ENCODE peak calls at places on chromosomes 11 and 22, in eight cellular contexts. O is nucleus accumbens; J is NCI-H1417; H is T-cell; L is AG10803; M is stimulated activated CD4-positive, alpha-beta T cell treated with anti-CD3 and anti-CD28 coated beads, TNF-alpha, amount 100 ng/mL, for 24 hours; B is dermis microvascular lymphatic vessel endothelial cell; G is NCI-H510A treated with DMSO at 0.1 percent for 48 hours. U is an unnamed sample.
A peak's percentile ranks its signal among the peaks of the same experiment; 100 is the strongest.

GRCh38 chr11:420911-421321 is 6.1 kb upstream of the SIGIRR start:
- DNase-seq in L (no peak), J (no peak), M (no peak), G (no peak), B (no peak), H (no peak), O (no peak), U (no peak)

GRCh38 chr11:69220581-69221051 is 64.9 kb downstream of the SMIM38 start:
- DNase-seq in B (no peak), O (no peak), J (no peak), M (no peak), G (no peak), H (no peak), L (peak; percentile 68), U (peak; percentile 66)

GRCh38 chr22:19574247-19574646 is 50.0 kb upstream of the CLDN5 start:
- DNase-seq in J (no peak), M (no peak), L (no peak), G (no peak), H (no peak), O (no peak), B (no peak), U (no peak)

GRCh38 chr11:77019976-77020591 is 14.1 kb upstream of the B3GNT6 start:
- DNase-seq in J (no peak), G (no peak), B (peak; percentile 72), O (no peak), M (no peak), H (no peak), L (no peak), U (no peak)

GRCh38 chr11:67612751-67613150 is 6.0 kb downstream of the NDUFV1 start:
- DNase-seq in G (no peak), M (no peak), H (no peak), J (no peak), O (no peak), B (no peak), L (no peak), U (peak; percentile 80)

GRCh38 chr22:28547132-28547842 is 132.4 kb downstream of the TTC28 start:
- DNase-seq in J (no peak), L (peak; percentile 92), B (no peak), M (no peak), H (no peak), G (no peak), O (no peak), U (no peak)

GRCh38 chr11:134407321-134407828 is 4.7 kb downstream of the B3GAT1 start:
- DNase-seq in O (no peak), J (no peak), B (no peak), G (no peak), L (no peak), M (no peak), H (no peak), U (no peak)

GRCh38 chr11:113279591-113279990 is 34.8 kb upstream of the TTC12 start:
- DNase-seq in M (no peak), G (no peak), L (no peak), J (no peak), O (no peak), B (no peak), H (no peak), U (no peak)